ENCODE peak calls at places on chromosome 4, in nine cellular contexts. X is OCI-LY7, K is fibroblast of mammary gland, O is fibroblast of pulmonary artery, G is BE2C, W is lower lobe of right lung, T is brain microvascular endothelial cell, V is AG04449, F is tibial nerve. L is an unnamed sample.

GRCh38 chr4:140098481-140099132 is 55.4 kb downstream of the MAML3 start:
- DNase-seq in T (no peak), X (no peak), O (peak; percentile 90), W (no peak), F (no peak), G (no peak), K (peak; percentile 82), V (no peak), L (peak; percentile 64)

GRCh38 chr4:77010841-77011354 is 61.3 kb downstream of the SEPTIN11 start:
- DNase-seq in G (no peak), F (no peak), O (peak; percentile 58), T (peak; percentile 66), V (no peak), X (no peak), K (peak; percentile 93), W (no peak), L (peak; percentile 91)

GRCh38 chr4:10061650-10062415 is 40.5 kb upstream of the SLC2A9 start:
- DNase-seq in X (no peak), F (no peak), W (no peak), G (no peak), V (no peak), T (no peak), O (peak; percentile 28), K (peak; percentile 45), L (peak; percentile 32)

GRCh38 chr4:158490629-158491028 is 31.1 kb upstream of the RXFP1 start:
- DNase-seq in W (no peak), G (no peak), X (no peak), T (no peak), V (no peak), F (no peak), K (no peak), O (no peak), L (no peak)

GRCh38 chr4:38099908-38100407 is 139.8 kb downstream of the PTTG2 start:
- DNase-seq in F (no peak), V (peak; percentile 92), X (no peak), K (peak; percentile 77), G (no peak), W (no peak), O (peak; percentile 97), T (peak; percentile 90), L (peak; percentile 98)

GRCh38 chr4:31088600-31089230 is 368.5 kb downstream of the PCDH7 start:
- DNase-seq in V (no peak), W (no peak), G (no peak), X (no peak), T (peak; percentile 67), K (peak; percentile 35), F (no peak), O (peak; percentile 83), L (no peak)

GRCh38 chr4:115575851-115576250 is 462.4 kb upstream of the NDST4 start:
- DNase-seq in K (no peak), X (no peak), T (no peak), W (no peak), F (no peak), O (no peak), G (no peak), V (no peak), L (no peak)

GRCh38 chr4:47010347-47011188 is 17.2 kb upstream of the GABRA4 start:
- DNase-seq in O (no peak), F (no peak), V (no peak), T (no peak), X (peak; percentile 5), G (no peak), K (no peak), W (no peak), L (no peak)

GRCh38 chr4:152206185-152206584 is 329.7 kb downstream of the FBXW7 start:
- DNase-seq in G (no peak), V (no peak), X (no peak), K (no peak), F (no peak), T (no peak), O (no peak), W (no peak), L (no peak)

GRCh38 chr4:182894681-182895275 is 22.4 kb downstream of the DCTD start:
- DNase-seq in X (no peak), O (no peak), W (no peak), K (no peak), G (no peak), V (no peak), F (no peak), T (no peak), L (no peak)

GRCh38 chr4:181688886-181689285 is 554.3 kb upstream of the TENM3 start:
- DNase-seq in T (peak; percentile 74), W (no peak), F (no peak), O (no peak), X (no peak), K (peak; percentile 11), V (no peak), G (no peak), L (no peak)

GRCh38 chr4:70538869-70539268 is 20.5 kb downstream of the AMTN start:
- DNase-seq in X (no peak), T (no peak), F (no peak), K (no peak), G (no peak), O (no peak), W (no peak), V (no peak), L (no peak)

GRCh38 chr4:70544279-70544870 is 26.0 kb downstream of the AMTN start:
- DNase-seq in V (peak; percentile 9), G (no peak), F (no peak), T (peak; percentile 12), O (peak; percentile 30), W (no peak), X (peak; percentile 39), K (peak; percentile 10), L (peak; percentile 14)
- TF ChIP-seq CTCF in V (peak; percentile 40), G (peak; percentile 60), F (no peak), T (peak; percentile 77), O (peak; percentile 70), W (peak; percentile 35), X (peak; percentile 83), K (peak; percentile 54), L (peak; percentile 59)

DNA sequence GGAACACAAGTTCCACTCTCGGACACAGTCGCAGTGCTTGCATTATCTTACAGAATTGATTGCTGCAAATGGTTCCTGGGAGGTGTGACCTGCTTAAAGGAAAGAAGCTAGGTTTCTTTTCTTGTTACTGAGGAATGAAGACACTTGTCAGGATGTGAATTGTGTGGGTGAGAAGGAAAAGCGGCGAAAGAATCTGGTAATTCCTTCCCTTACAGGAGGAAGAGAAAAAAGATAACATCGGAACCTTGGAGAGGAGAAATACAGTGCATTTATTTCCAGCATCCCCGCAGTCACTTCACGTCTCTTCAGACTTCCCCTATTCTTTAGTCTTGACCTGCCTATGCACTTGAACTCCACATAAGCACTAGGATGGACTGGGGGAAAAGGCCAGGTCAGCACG is 389 bp upstream of the CCSER1 start:
- DNase-seq in O (no peak), X (no peak), G (no peak), K (no peak), T (no peak), W (no peak), V (no peak), F (no peak), L (no peak)
- H3K4me3 ChIP-seq in O (peak overlapping the region; percentile 46), X (no peak overlapping the region), G (peak overlapping the region; percentile 87), K (no peak overlapping the region), T (peak overlapping the region; percentile 58), W (peak overlapping the region; percentile 65), V (no peak overlapping the region), F (peak overlapping the region; percentile 54), L (no peak overlapping the region)

GRCh38 chr4:184011810-184012209 is 106.7 kb downstream of the STOX2 start:
- DNase-seq in T (no peak), V (no peak), G (no peak), O (no peak), X (no peak), W (no peak), F (no peak), K (no peak), L (no peak)
- TF ChIP-seq CTCF in T (no peak), V (no peak), G (no peak), O (no peak), X (no peak), W (no peak), F (no peak), K (no peak), L (no peak)

GRCh38 chr4:123649248-123649643 is 252.7 kb downstream of the SPRY1 start:
- DNase-seq in V (no peak), T (no peak), F (no peak), G (no peak), X (peak; percentile 14), W (no peak), K (no peak), O (no peak), L (no peak)
- H3K4me3 ChIP-seq in V (no peak overlapping the region), T (no peak overlapping the region), F (no peak overlapping the region), G (no peak overlapping the region), X (no peak overlapping the region), W (no peak overlapping the region), K (no peak overlapping the region), O (no peak overlapping the region), L (no peak overlapping the region)

DNA sequence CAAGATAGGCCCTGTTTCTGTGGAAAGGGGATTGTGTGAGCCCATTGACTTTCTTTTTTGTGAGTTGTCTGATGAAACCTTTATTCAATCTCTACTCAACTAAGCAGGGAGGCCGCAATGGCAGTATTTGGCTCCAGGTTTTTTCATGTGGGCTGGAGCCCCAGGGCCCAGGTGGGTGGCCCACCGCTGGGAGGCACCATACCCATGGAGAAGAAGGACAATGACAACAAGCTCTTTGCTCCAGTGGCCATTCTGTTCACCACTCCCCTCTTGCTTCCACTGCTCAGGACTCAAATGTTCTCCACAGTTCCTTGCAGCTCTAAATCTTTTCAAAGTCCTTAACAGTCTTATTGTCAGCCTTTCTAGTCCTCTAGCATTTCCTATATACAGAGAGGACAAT is 54.1 kb downstream of the HOPX start:
- DNase-seq in T (no peak), O (peak; percentile 8), X (no peak), F (no peak), W (no peak), G (no peak), K (no peak), V (no peak), L (no peak)
- TF ChIP-seq CTCF in T (peak; percentile 26), O (no peak), X (peak; percentile 18), F (no peak), W (no peak), G (no peak), K (no peak), V (no peak), L (no peak)

GRCh38 chr4:98624144-98624543 is 34.3 kb downstream of the TSPAN5 start:
- DNase-seq in F (no peak), G (no peak), X (no peak), O (no peak), T (no peak), V (no peak), K (no peak), W (no peak), L (no peak)
- H3K4me3 ChIP-seq in F (no peak overlapping the region), G (no peak overlapping the region), X (no peak overlapping the region), O (no peak overlapping the region), T (no peak overlapping the region), V (no peak overlapping the region), K (no peak overlapping the region), W (no peak overlapping the region), L (no peak overlapping the region)

L was measured in AG10803.